ENCODE peak calls at places on chromosomes 5 and 9, in seven cellular contexts. One of them, this sample, is unnamed. For H3K4me1, the result is how much of the 10 kb centered on the place peaks cover.

GRCh38 chr9:113570749-113571711 is 107.5 kb downstream of the RGS3 start:
- DNase-seq in DND-41: no peak
- DNase-seq in GM23338: no peak
- DNase-seq in heart left ventricle: no peak
- DNase-seq in neuronal stem cell: no peak
- DNase-seq in heart right ventricle: no peak
- DNase-seq in breast epithelium: no peak
- DNase-seq in this sample: no peak

GRCh38 chr5:36641416-36641815 is 35.0 kb downstream of the SLC1A3 start:
- DNase-seq in heart right ventricle: no peak
- DNase-seq in heart left ventricle: no peak
- DNase-seq in GM23338: no peak
- DNase-seq in breast epithelium: no peak
- DNase-seq in DND-41: no peak
- DNase-seq in neuronal stem cell: no peak
- DNase-seq in this sample: no peak

GRCh38 chr5:111299067-111299481 is 74.9 kb downstream of the CAMK4 start:
- DNase-seq in DND-41: peak
- DNase-seq in neuronal stem cell: no peak
- DNase-seq in GM23338: peak
- DNase-seq in heart right ventricle: no peak
- DNase-seq in breast epithelium: no peak
- DNase-seq in heart left ventricle: no peak
- DNase-seq in this sample: no peak

GRCh38 chr9:83978992-83979811 is 813 bp downstream of the HNRNPK start:
- DNase-seq in GM23338: peak
- DNase-seq in heart right ventricle: peak
- DNase-seq in neuronal stem cell: peak
- DNase-seq in breast epithelium: peak
- DNase-seq in heart left ventricle: peak
- DNase-seq in DND-41: peak
- DNase-seq in this sample: peak

GRCh38 chr9:130023147-130023787 is 19.7 kb downstream of the FNBP1 start:
- DNase-seq in breast epithelium: no peak
- DNase-seq in GM23338: no peak
- DNase-seq in heart left ventricle: no peak
- DNase-seq in heart right ventricle: no peak
- DNase-seq in neuronal stem cell: no peak
- DNase-seq in DND-41: no peak
- DNase-seq in this sample: no peak

GRCh38 chr9:127853312-127854168 is 918 bp downstream of the ENG start:
- DNase-seq in DND-41: no peak
- DNase-seq in heart left ventricle: no peak
- DNase-seq in neuronal stem cell: no peak
- DNase-seq in heart right ventricle: no peak
- DNase-seq in breast epithelium: no peak
- DNase-seq in GM23338: no peak
- DNase-seq in this sample: no peak

GRCh38 chr5:7776442-7776841 is 74.5 kb downstream of the CFAP90 start:
- DNase-seq in GM23338: no peak
- DNase-seq in heart right ventricle: no peak
- DNase-seq in neuronal stem cell: no peak
- DNase-seq in breast epithelium: no peak
- DNase-seq in DND-41: no peak
- DNase-seq in heart left ventricle: no peak
- DNase-seq in this sample: no peak

GRCh38 chr5:33275921-33276705 is 164.7 kb upstream of the TARS1 start:
- DNase-seq in GM23338: no peak
- DNase-seq in heart left ventricle: no peak
- DNase-seq in breast epithelium: no peak
- DNase-seq in DND-41: no peak
- DNase-seq in heart right ventricle: no peak
- DNase-seq in neuronal stem cell: no peak
- DNase-seq in this sample: no peak

GRCh38 chr9:89923961-89924504 is 319.2 kb downstream of the GADD45G start:
- DNase-seq in GM23338: peak
- DNase-seq in DND-41: no peak
- DNase-seq in breast epithelium: no peak
- DNase-seq in heart left ventricle: no peak
- DNase-seq in neuronal stem cell: no peak
- DNase-seq in heart right ventricle: no peak
- DNase-seq in this sample: peak

GRCh38 chr9:125694478-125694877 is 12.5 kb downstream of the MAPKAP1 start:
- DNase-seq in heart left ventricle: no peak
- DNase-seq in neuronal stem cell: peak
- DNase-seq in GM23338: peak
- DNase-seq in heart right ventricle: no peak
- DNase-seq in breast epithelium: no peak
- DNase-seq in DND-41: no peak
- DNase-seq in this sample: peak

GRCh38 chr5:14490309-14490711 is 91.3 kb upstream of the OTULINL start:
- DNase-seq in breast epithelium: no peak
- DNase-seq in heart left ventricle: no peak
- DNase-seq in neuronal stem cell: no peak
- DNase-seq in heart right ventricle: no peak
- DNase-seq in GM23338: no peak
- DNase-seq in DND-41: no peak
- DNase-seq in this sample: no peak

GRCh38 chr5:4700082-4700481 is 440.0 kb upstream of the ADAMTS16 start:
- DNase-seq in DND-41: peak
- DNase-seq in heart left ventricle: peak
- DNase-seq in neuronal stem cell: peak
- DNase-seq in breast epithelium: peak
- DNase-seq in heart right ventricle: peak
- DNase-seq in GM23338: peak
- DNase-seq in this sample: peak

GRCh38 chr5:132459031-132459982 is 31.3 kb downstream of the IRF1 start:
- DNase-seq in GM23338: no peak
- DNase-seq in neuronal stem cell: no peak
- DNase-seq in DND-41: peak
- DNase-seq in breast epithelium: no peak
- DNase-seq in heart right ventricle: no peak
- DNase-seq in heart left ventricle: no peak
- DNase-seq in this sample: no peak

GRCh38 chr9:26261503-26262330 is 583.5 kb upstream of the TUSC1 start:
- DNase-seq in heart left ventricle: no peak
- DNase-seq in breast epithelium: no peak
- DNase-seq in GM23338: peak
- DNase-seq in neuronal stem cell: no peak
- DNase-seq in heart right ventricle: no peak
- DNase-seq in DND-41: no peak
- DNase-seq in this sample: peak

GRCh38 chr5:36730537-36731216 is 124.3 kb downstream of the SLC1A3 start:
- DNase-seq in breast epithelium: no peak
- DNase-seq in DND-41: no peak
- DNase-seq in heart right ventricle: no peak
- DNase-seq in neuronal stem cell: no peak
- DNase-seq in heart left ventricle: no peak
- DNase-seq in GM23338: no peak
- DNase-seq in this sample: no peak

GRCh38 chr5:15821506-15821905 is 321.5 kb downstream of the FBXL7 start:
- DNase-seq in breast epithelium: no peak
- DNase-seq in GM23338: no peak
- DNase-seq in neuronal stem cell: no peak
- DNase-seq in heart left ventricle: no peak
- DNase-seq in heart right ventricle: no peak
- DNase-seq in DND-41: no peak
- DNase-seq in this sample: no peak

GRCh38 chr5:65034782-65035181 is 266.1 kb downstream of the CWC27 start:
- DNase-seq in heart right ventricle: no peak
- DNase-seq in neuronal stem cell: no peak
- DNase-seq in breast epithelium: no peak
- DNase-seq in DND-41: no peak
- DNase-seq in GM23338: peak
- DNase-seq in heart left ventricle: no peak
- DNase-seq in this sample: peak

GRCh38 chr5:110361501-110361900 is 365.0 kb downstream of the TMEM232 start:
- DNase-seq in heart right ventricle: no peak
- DNase-seq in DND-41: no peak
- DNase-seq in GM23338: no peak
- DNase-seq in breast epithelium: no peak
- DNase-seq in heart left ventricle: no peak
- DNase-seq in neuronal stem cell: no peak
- DNase-seq in this sample: no peak

DNA sequence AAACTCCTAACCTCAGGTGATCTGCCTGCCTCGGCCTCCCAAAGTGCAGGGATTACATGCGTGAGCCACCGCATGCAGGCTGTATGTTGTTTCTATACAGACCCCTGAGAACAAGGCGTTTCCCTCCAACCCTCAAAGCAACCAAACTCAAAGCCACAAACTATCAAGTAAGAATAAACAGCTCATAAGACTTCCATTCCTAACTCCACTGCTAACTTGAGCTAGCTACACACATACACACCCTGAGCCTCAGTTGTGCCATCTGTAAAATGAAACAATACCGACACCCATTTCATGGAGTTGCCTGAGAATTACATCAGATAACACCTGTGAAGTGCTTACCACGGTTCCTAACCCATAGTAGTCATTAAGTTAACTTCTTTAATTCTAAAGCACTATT is 70.8 kb downstream of the SERINC5 start:
- DNase-seq in heart right ventricle: no peak
- DNase-seq in GM23338: no peak
- DNase-seq in breast epithelium: no peak
- DNase-seq in neuronal stem cell: no peak
- DNase-seq in DND-41: no peak
- DNase-seq in heart left ventricle: no peak
- DNase-seq in this sample: no peak
- H3K4me1 ChIP-seq in heart right ventricle: half or more
- H3K4me1 ChIP-seq in GM23338: half or more
- H3K4me1 ChIP-seq in breast epithelium: under half
- H3K4me1 ChIP-seq in neuronal stem cell: under half
- H3K4me1 ChIP-seq in DND-41: half or more
- H3K4me1 ChIP-seq in heart left ventricle: under half
- H3K4me1 ChIP-seq in this sample: under half

GRCh38 chr9:133353548-133353947 is 2.7 kb downstream of the SURF1 start:
- DNase-seq in GM23338: no peak
- DNase-seq in DND-41: no peak
- DNase-seq in breast epithelium: no peak
- DNase-seq in neuronal stem cell: no peak
- DNase-seq in heart left ventricle: no peak
- DNase-seq in heart right ventricle: no peak
- DNase-seq in this sample: no peak

GRCh38 chr9:133349965-133350624 is 2.1 kb downstream of the RPL7A start:
- DNase-seq in DND-41: no peak
- DNase-seq in heart right ventricle: no peak
- DNase-seq in neuronal stem cell: no peak
- DNase-seq in breast epithelium: no peak
- DNase-seq in heart left ventricle: no peak
- DNase-seq in GM23338: no peak
- DNase-seq in this sample: no peak

GRCh38 chr9:133352635-133353340 is 3.5 kb downstream of the SURF1 start:
- DNase-seq in DND-41: no peak
- DNase-seq in neuronal stem cell: no peak
- DNase-seq in breast epithelium: no peak
- DNase-seq in GM23338: no peak
- DNase-seq in heart right ventricle: no peak
- DNase-seq in heart left ventricle: no peak
- DNase-seq in this sample: no peak

GRCh38 chr9:133351526-133351907 is 3.5 kb downstream of the RPL7A start:
- DNase-seq in neuronal stem cell: no peak
- DNase-seq in heart left ventricle: no peak
- DNase-seq in heart right ventricle: no peak
- DNase-seq in breast epithelium: no peak
- DNase-seq in DND-41: no peak
- DNase-seq in GM23338: no peak
- DNase-seq in this sample: no peak

GRCh38 chr9:133351908-133352634 is 4.1 kb downstream of the RPL7A start:
- DNase-seq in heart left ventricle: no peak
- DNase-seq in breast epithelium: no peak
- DNase-seq in heart right ventricle: no peak
- DNase-seq in neuronal stem cell: peak
- DNase-seq in GM23338: peak
- DNase-seq in DND-41: peak
- DNase-seq in this sample: peak
- H3K27ac ChIP-seq in heart left ventricle: no peak
- H3K27ac ChIP-seq in breast epithelium: no peak
- H3K27ac ChIP-seq in heart right ventricle: no peak
- H3K27ac ChIP-seq in neuronal stem cell: no peak
- H3K27ac ChIP-seq in GM23338: peak
- H3K27ac ChIP-seq in DND-41: no peak
- H3K27ac ChIP-seq in this sample: no peak

GRCh38 chr5:120527251-120527650 is 63.2 kb downstream of the PRR16 start:
- DNase-seq in heart left ventricle: no peak
- DNase-seq in neuronal stem cell: no peak
- DNase-seq in DND-41: no peak
- DNase-seq in breast epithelium: no peak
- DNase-seq in GM23338: no peak
- DNase-seq in heart right ventricle: no peak
- DNase-seq in this sample: no peak
- H3K4me1 ChIP-seq in heart left ventricle: under half
- H3K4me1 ChIP-seq in neuronal stem cell: under half
- H3K4me1 ChIP-seq in DND-41: under half
- H3K4me1 ChIP-seq in breast epithelium: under half
- H3K4me1 ChIP-seq in GM23338: under half
- H3K4me1 ChIP-seq in heart right ventricle: under half
- H3K4me1 ChIP-seq in this sample: under half

DNA sequence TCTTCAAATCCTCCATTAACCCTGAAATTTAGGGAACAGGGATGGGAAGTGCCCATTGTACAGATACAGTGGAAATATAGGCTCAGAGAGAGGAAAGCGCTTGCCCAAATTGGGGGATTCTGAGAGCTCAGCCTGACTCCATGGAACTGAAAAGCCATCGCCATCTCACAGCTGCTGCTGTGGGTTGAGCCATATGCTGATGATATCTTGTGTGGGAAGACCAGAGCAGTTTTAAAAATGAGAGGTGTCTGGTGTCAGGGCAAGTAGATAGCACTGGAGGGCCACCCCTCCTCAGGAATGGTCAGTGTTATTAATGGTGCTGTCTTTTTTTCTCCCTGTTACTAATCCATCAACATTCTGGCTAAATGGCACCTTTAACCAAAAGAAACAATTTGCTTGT is 50.9 kb upstream of the C5orf58 start:
- DNase-seq in breast epithelium: no peak
- DNase-seq in heart left ventricle: no peak
- DNase-seq in heart right ventricle: no peak
- DNase-seq in GM23338: no peak
- DNase-seq in DND-41: no peak
- DNase-seq in neuronal stem cell: no peak
- DNase-seq in this sample: no peak
- H3K27ac ChIP-seq in breast epithelium: no peak
- H3K27ac ChIP-seq in heart left ventricle: no peak
- H3K27ac ChIP-seq in heart right ventricle: no peak
- H3K27ac ChIP-seq in GM23338: no peak
- H3K27ac ChIP-seq in DND-41: no peak
- H3K27ac ChIP-seq in neuronal stem cell: no peak
- H3K27ac ChIP-seq in this sample: no peak